ENCODE peak calls at places on chromosomes 5 and 9, in five cellular contexts. One of them, this sample, is unnamed.

GRCh38 chr5:101897914-101898313 is 398.2 kb downstream of the SLCO4C1 start:
- DNase-seq in neuronal stem cell: no peak
- DNase-seq in IMR-90: no peak
- DNase-seq in neural progenitor cell: peak; percentile 31
- DNase-seq in K562: peak; percentile 0
- DNase-seq in this sample: no peak

GRCh38 chr5:149517461-149518122 is 33.6 kb downstream of the CSNK1A1 start:
- DNase-seq in neuronal stem cell: no peak
- DNase-seq in IMR-90: peak; percentile 23
- DNase-seq in neural progenitor cell: peak; percentile 26
- DNase-seq in K562: no peak
- DNase-seq in this sample: no peak

GRCh38 chr5:9601055-9601739 is 29.0 kb downstream of the TAS2R1 start:
- DNase-seq in neuronal stem cell: no peak
- DNase-seq in IMR-90: no peak
- DNase-seq in neural progenitor cell: no peak
- DNase-seq in K562: no peak
- DNase-seq in this sample: no peak

GRCh38 chr9:121353246-121353975 is 16.6 kb downstream of the STOM start:
- DNase-seq in neuronal stem cell: no peak
- DNase-seq in IMR-90: no peak
- DNase-seq in neural progenitor cell: no peak
- DNase-seq in K562: no peak
- DNase-seq in this sample: no peak

GRCh38 chr5:19608434-19608833 is 379.6 kb downstream of the CDH18 start:
- DNase-seq in neuronal stem cell: no peak
- DNase-seq in IMR-90: no peak
- DNase-seq in neural progenitor cell: no peak
- DNase-seq in K562: no peak
- DNase-seq in this sample: peak; percentile 10

GRCh38 chr9:38046669-38047300 is 22.2 kb downstream of the SHB start:
- DNase-seq in neuronal stem cell: no peak
- DNase-seq in IMR-90: peak; percentile 69
- DNase-seq in neural progenitor cell: no peak
- DNase-seq in K562: no peak
- DNase-seq in this sample: peak; percentile 86

GRCh38 chr9:128072144-128073021 is 4.4 kb downstream of the SLC25A25 start:
- DNase-seq in neuronal stem cell: no peak
- DNase-seq in IMR-90: peak; percentile 73
- DNase-seq in neural progenitor cell: no peak
- DNase-seq in K562: peak; percentile 56
- DNase-seq in this sample: peak; percentile 65

GRCh38 chr5:139733289-139733688 is 62.3 kb upstream of the PSD2 start:
- DNase-seq in neuronal stem cell: no peak
- DNase-seq in IMR-90: no peak
- DNase-seq in neural progenitor cell: no peak
- DNase-seq in K562: no peak
- DNase-seq in this sample: no peak

GRCh38 chr9:128550226-128550625 is 2.2 kb upstream of the SPTAN1 start:
- DNase-seq in neuronal stem cell: no peak
- DNase-seq in IMR-90: no peak
- DNase-seq in neural progenitor cell: no peak
- DNase-seq in K562: no peak
- DNase-seq in this sample: no peak

GRCh38 chr9:18982246-18982589 is 50.8 kb downstream of the SAXO1 start:
- DNase-seq in neuronal stem cell: no peak
- DNase-seq in IMR-90: no peak
- DNase-seq in neural progenitor cell: no peak
- DNase-seq in K562: no peak
- DNase-seq in this sample: no peak

GRCh38 chr9:38671372-38671731 is 48.6 kb downstream of the FAM240B start:
- DNase-seq in neuronal stem cell: no peak
- DNase-seq in IMR-90: no peak
- DNase-seq in neural progenitor cell: no peak
- DNase-seq in K562: no peak
- DNase-seq in this sample: no peak

GRCh38 chr5:143977891-143978448 is 166.0 kb downstream of the HMHB1 start:
- DNase-seq in neuronal stem cell: no peak
- DNase-seq in IMR-90: no peak
- DNase-seq in neural progenitor cell: no peak
- DNase-seq in K562: no peak
- DNase-seq in this sample: peak; percentile 32

DNA sequence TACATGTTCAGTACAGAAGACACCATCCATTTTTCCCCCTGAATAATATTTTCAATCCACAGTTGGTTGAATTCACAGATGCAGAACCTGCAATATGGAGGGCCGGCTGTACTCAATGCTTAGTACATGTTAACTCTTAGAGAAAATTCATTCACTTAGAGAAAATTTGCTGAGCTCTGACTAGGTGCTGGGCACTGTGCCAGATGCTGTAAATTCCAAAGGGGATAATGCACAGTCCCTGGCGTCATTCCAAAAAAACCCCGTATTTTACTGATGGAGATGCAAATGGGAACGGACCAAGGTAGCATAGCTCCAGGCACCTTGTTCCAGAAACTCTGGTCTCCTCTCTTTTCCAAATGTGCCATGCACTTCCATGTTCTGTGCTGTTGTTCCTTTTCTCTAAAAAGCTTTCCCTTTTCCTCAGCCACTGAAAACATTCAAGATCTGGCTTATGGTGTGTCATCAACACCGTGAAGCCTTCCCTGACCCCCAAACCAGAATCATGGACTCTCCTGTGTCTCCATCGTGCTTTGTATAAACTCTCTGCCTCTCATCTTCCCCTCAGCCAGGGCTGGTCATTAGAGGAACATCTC is 55.7 kb upstream of the COL15A1 start:
- DNase-seq in neuronal stem cell: no peak
- DNase-seq in IMR-90: peak; percentile 45
- DNase-seq in neural progenitor cell: no peak
- DNase-seq in K562: peak; percentile 39
- DNase-seq in this sample: no peak
- H3K27ac ChIP-seq in neuronal stem cell: no peak overlapping the region
- H3K27ac ChIP-seq in IMR-90: no peak overlapping the region
- H3K27ac ChIP-seq in neural progenitor cell: no peak overlapping the region
- H3K27ac ChIP-seq in K562: no peak overlapping the region
- H3K27ac ChIP-seq in this sample: no peak overlapping the region

GRCh38 chr5:124677999-124678385 is 68.4 kb downstream of the ZNF608 start:
- DNase-seq in neuronal stem cell: no peak
- DNase-seq in IMR-90: no peak
- DNase-seq in neural progenitor cell: no peak
- DNase-seq in K562: no peak
- DNase-seq in this sample: no peak

GRCh38 chr5:124679578-124680210 is 66.7 kb downstream of the ZNF608 start:
- DNase-seq in neuronal stem cell: no peak
- DNase-seq in IMR-90: no peak
- DNase-seq in neural progenitor cell: no peak
- DNase-seq in K562: peak; percentile 49
- DNase-seq in this sample: no peak

GRCh38 chr5:124677376-124677998 is 69.0 kb downstream of the ZNF608 start:
- DNase-seq in neuronal stem cell: no peak
- DNase-seq in IMR-90: peak; percentile 47
- DNase-seq in neural progenitor cell: no peak
- DNase-seq in K562: no peak
- DNase-seq in this sample: no peak

GRCh38 chr5:124678478-124678877 is 68.0 kb downstream of the ZNF608 start:
- DNase-seq in neuronal stem cell: no peak
- DNase-seq in IMR-90: no peak
- DNase-seq in neural progenitor cell: no peak
- DNase-seq in K562: no peak
- DNase-seq in this sample: no peak

DNA sequence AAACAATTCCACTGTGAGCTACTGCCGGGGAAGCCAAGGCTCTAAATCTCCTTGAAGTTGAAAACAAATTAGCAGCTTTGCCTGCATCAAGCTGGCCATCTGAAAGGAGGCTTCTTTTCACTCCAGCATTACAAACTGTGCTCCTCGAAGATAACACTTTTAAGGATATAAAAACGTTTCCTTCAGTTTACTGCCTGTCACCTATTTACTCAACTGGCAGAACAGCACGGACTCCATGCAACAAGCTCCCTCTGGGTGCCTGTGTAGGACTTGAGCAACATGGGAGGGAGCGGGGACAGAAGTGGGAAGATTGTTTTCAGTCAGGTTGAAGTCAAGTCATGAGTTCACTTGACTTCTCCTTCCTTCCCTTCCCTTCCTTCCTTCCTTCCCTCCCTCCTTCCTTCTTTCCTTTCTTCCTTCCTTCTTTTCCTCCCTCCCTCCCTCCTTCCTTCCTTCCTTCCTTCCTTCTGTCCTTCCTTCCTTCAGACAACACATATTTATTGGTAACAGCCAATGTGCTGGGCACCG is 67.4 kb downstream of the ZNF608 start:
- DNase-seq in neuronal stem cell: no peak
- DNase-seq in IMR-90: no peak
- DNase-seq in neural progenitor cell: peak; percentile 44
- DNase-seq in K562: peak; percentile 53
- DNase-seq in this sample: no peak
- H3K4me2 ChIP-seq in neuronal stem cell: no peak overlapping the region
- H3K4me2 ChIP-seq in IMR-90: no peak overlapping the region
- H3K4me2 ChIP-seq in neural progenitor cell: peak overlapping the region; percentile 61
- H3K4me2 ChIP-seq in K562: peak overlapping the region; percentile 56
- H3K4me2 ChIP-seq in this sample: no peak overlapping the region

GRCh38 chr5:95864456-95864855 is 41.9 kb upstream of the GLRX start:
- DNase-seq in neuronal stem cell: no peak
- DNase-seq in IMR-90: no peak
- DNase-seq in neural progenitor cell: no peak
- DNase-seq in K562: no peak
- DNase-seq in this sample: no peak

GRCh38 chr5:95862636-95863382 is 40.3 kb upstream of the GLRX start:
- DNase-seq in neuronal stem cell: no peak
- DNase-seq in IMR-90: no peak
- DNase-seq in neural progenitor cell: no peak
- DNase-seq in K562: no peak
- DNase-seq in this sample: no peak

GRCh38 chr5:95863383-95863757 is 40.8 kb upstream of the GLRX start:
- DNase-seq in neuronal stem cell: no peak
- DNase-seq in IMR-90: peak; percentile 62
- DNase-seq in neural progenitor cell: no peak
- DNase-seq in K562: no peak
- DNase-seq in this sample: no peak

GRCh38 chr5:95861221-95861857 is 38.8 kb upstream of the GLRX start:
- DNase-seq in neuronal stem cell: no peak
- DNase-seq in IMR-90: peak; percentile 100
- DNase-seq in neural progenitor cell: no peak
- DNase-seq in K562: peak; percentile 50
- DNase-seq in this sample: peak; percentile 97

DNA sequence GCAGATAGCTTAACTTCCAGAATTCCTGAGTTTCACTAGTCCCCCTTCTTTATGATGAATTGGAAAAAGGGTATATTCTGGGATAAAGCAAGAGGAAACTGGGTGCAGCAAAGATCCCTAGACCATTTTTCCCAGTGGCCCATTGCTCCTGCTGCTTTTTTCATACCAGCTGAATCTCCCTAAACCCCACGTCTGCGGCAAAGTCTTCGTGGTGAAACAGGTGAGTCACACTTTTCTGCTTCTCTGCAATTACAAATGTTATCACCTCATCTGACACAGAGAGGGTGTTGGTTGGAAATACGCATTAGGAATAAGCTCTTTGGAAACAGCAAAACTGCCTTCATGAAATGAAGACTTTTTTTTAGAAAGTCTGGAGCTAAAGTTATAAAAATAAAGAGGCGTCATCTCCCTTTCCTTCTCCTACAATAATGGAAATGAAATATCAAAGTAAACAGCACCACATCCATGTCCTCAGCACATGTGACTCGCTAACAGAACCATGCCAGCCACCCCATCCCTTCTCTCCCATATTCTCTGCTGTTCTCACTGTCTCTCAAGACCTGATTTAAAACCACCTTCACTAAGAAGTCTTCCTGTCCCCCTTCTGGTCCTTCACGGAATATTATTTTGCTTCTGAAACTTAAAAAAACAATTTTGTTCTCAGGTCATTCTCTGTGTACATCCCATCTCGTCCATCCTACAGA is 39.5 kb upstream of the GLRX start:
- DNase-seq in neuronal stem cell: no peak
- DNase-seq in IMR-90: peak; percentile 60
- DNase-seq in neural progenitor cell: no peak
- DNase-seq in K562: no peak
- DNase-seq in this sample: peak; percentile 91
- H3K27ac ChIP-seq in neuronal stem cell: no peak overlapping the region
- H3K27ac ChIP-seq in IMR-90: peak overlapping the region; percentile 94
- H3K27ac ChIP-seq in neural progenitor cell: no peak overlapping the region
- H3K27ac ChIP-seq in K562: no peak overlapping the region
- H3K27ac ChIP-seq in this sample: peak overlapping the region; percentile 97

GRCh38 chr9:13145340-13145739 is 134.2 kb downstream of the MPDZ start:
- DNase-seq in neuronal stem cell: no peak
- DNase-seq in IMR-90: no peak
- DNase-seq in neural progenitor cell: no peak
- DNase-seq in K562: no peak
- DNase-seq in this sample: no peak
- H3K4me2 ChIP-seq in neuronal stem cell: no peak overlapping the region
- H3K4me2 ChIP-seq in IMR-90: no peak overlapping the region
- H3K4me2 ChIP-seq in neural progenitor cell: no peak overlapping the region
- H3K4me2 ChIP-seq in K562: no peak overlapping the region
- H3K4me2 ChIP-seq in this sample: no peak overlapping the region

DNA sequence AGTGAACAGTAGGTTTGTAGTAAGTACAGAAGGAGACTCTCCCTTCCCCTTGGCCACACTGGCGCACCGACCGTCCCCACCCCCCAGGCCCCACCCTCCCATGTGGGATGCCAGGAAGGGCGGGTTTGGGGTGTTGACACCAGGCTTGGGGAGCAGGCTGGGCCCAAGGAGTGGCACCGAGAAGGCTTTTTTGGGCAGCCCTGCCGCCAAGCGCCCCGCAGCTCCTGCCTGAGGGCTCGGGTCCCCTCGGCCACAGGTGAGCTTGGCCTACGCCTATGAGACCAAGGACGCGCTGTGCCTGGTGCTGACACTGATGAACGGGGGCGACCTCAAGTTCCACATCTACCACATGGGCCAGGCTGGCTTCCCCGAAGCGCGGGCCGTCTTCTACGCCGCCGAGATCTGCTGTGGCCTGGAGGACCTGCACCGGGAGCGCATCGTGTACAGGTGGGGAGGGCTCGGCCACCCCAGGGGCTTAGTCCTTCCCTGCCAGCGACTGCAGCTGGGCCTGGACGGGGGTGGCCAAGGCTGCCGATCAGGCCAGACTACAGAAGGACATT is 7.3 kb downstream of the GRK6 start:
- DNase-seq in neuronal stem cell: no peak
- DNase-seq in IMR-90: no peak
- DNase-seq in neural progenitor cell: no peak
- DNase-seq in K562: no peak
- DNase-seq in this sample: no peak
- H3K27ac ChIP-seq in neuronal stem cell: no peak overlapping the region
- H3K27ac ChIP-seq in IMR-90: no peak overlapping the region
- H3K27ac ChIP-seq in neural progenitor cell: no peak overlapping the region
- H3K27ac ChIP-seq in K562: no peak overlapping the region
- H3K27ac ChIP-seq in this sample: no peak overlapping the region

DNA sequence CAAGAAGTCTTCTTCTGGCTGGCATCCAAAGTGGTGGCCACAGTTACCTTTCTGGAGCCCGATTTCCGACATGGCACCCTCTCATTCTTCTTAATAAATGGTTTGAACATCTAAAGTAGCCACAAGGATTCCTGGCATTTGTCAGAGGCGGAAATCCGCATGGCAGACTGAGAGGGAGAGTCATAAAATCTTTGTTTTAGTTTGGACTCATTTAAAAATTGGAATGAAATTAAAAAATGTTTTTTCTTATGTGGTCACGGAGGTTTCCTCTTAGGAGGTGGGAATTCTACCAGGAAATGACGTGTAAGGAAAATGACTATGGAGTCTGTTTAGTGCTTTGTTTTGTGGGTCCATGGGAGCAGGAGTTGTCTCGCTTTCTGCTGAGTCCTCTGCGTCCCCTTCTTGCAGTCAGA is 133.0 kb upstream of the PTCH1 start:
- DNase-seq in neuronal stem cell: no peak
- DNase-seq in IMR-90: no peak
- DNase-seq in neural progenitor cell: no peak
- DNase-seq in K562: no peak
- DNase-seq in this sample: peak; percentile 37
- H3K4me2 ChIP-seq in neuronal stem cell: no peak overlapping the region
- H3K4me2 ChIP-seq in IMR-90: no peak overlapping the region
- H3K4me2 ChIP-seq in neural progenitor cell: no peak overlapping the region
- H3K4me2 ChIP-seq in K562: no peak overlapping the region
- H3K4me2 ChIP-seq in this sample: no peak overlapping the region